ENCODE peak calls at places on chromosomes 5 and 9, in seven cellular contexts. X, M, L, U, G, P and O are unnamed samples.

GRCh38 chr9:96720435-96720834 is 57.5 kb downstream of the ZNF510 start:
- DNase-seq in X (no peak), M (no peak), L (no peak), U (no peak), G (no peak), P (no peak), O (no peak)

GRCh38 chr9:131804826-131805225 is 65.0 kb upstream of the RAPGEF1 start:
- DNase-seq in X (no peak), M (no peak), L (no peak), U (no peak), G (no peak), P (no peak), O (no peak)

GRCh38 chr5:53917095-53917494 is 356.7 kb downstream of the NDUFS4 start:
- DNase-seq in X (no peak), M (peak), L (no peak), U (no peak), G (no peak), P (no peak), O (no peak)

GRCh38 chr5:131857388-131857787 is 60.6 kb upstream of the FNIP1 start:
- DNase-seq in X (no peak), M (no peak), L (no peak), U (no peak), G (no peak), P (no peak), O (no peak)

GRCh38 chr5:178895615-178896571 is at the start of gene ZFP2:
- DNase-seq in X (no peak), M (peak), L (no peak), U (peak), G (peak), P (no peak), O (peak)

GRCh38 chr5:69300537-69301203 is 31.9 kb downstream of the CCDC125 start:
- DNase-seq in X (peak), M (no peak), L (no peak), U (no peak), G (no peak), P (no peak), O (no peak)

GRCh38 chr5:128671861-128672414 is 133.9 kb upstream of the FBN2 start:
- DNase-seq in X (no peak), M (peak), L (no peak), U (no peak), G (no peak), P (no peak), O (no peak)

GRCh38 chr5:83378624-83379259 is 92.8 kb upstream of the VCAN start:
- DNase-seq in X (no peak), M (peak), L (no peak), U (no peak), G (no peak), P (no peak), O (no peak)

GRCh38 chr5:415928-416635 is 26.9 kb upstream of the EXOC3 start:
- DNase-seq in X (no peak), M (no peak), L (no peak), U (no peak), G (no peak), P (no peak), O (no peak)

GRCh38 chr5:95983067-95983466 is 21.4 kb upstream of the ELL2 start:
- DNase-seq in X (no peak), M (no peak), L (no peak), U (no peak), G (no peak), P (no peak), O (no peak)

GRCh38 chr5:145072880-145073279 is 762.3 kb downstream of the PRELID2 start:
- DNase-seq in X (no peak), M (no peak), L (no peak), U (no peak), G (no peak), P (no peak), O (no peak)

GRCh38 chr5:320524-321232 is 836 bp upstream of the AHRR start:
- DNase-seq in X (no peak), M (peak), L (no peak), U (no peak), G (no peak), P (no peak), O (no peak)

GRCh38 chr5:57215629-57216195 is 41.9 kb downstream of the GPBP1 start:
- DNase-seq in X (no peak), M (no peak), L (no peak), U (no peak), G (no peak), P (no peak), O (no peak)

GRCh38 chr9:129058965-129059795 is 21.7 kb upstream of the DOLPP1 start:
- DNase-seq in X (no peak), M (no peak), L (no peak), U (no peak), G (no peak), P (no peak), O (no peak)

GRCh38 chr9:134899818-134900325 is 17.8 kb downstream of the FCN1 start:
- DNase-seq in X (no peak), M (no peak), L (no peak), U (no peak), G (no peak), P (no peak), O (no peak)

GRCh38 chr5:176877793-176878331 is 21.3 kb downstream of the HK3 start:
- DNase-seq in X (no peak), M (no peak), L (no peak), U (no peak), G (no peak), P (no peak), O (no peak)

GRCh38 chr5:3333105-3333504 is 262.5 kb upstream of the IRX1 start:
- DNase-seq in X (no peak), M (no peak), L (no peak), U (no peak), G (no peak), P (no peak), O (no peak)

GRCh38 chr5:93723005-93723404 is 18.4 kb downstream of the POU5F2 start:
- DNase-seq in X (no peak), M (no peak), L (no peak), U (no peak), G (no peak), P (no peak), O (no peak)

GRCh38 chr9:107749787-107750444 is 260.3 kb upstream of the KLF4 start:
- DNase-seq in X (no peak), M (peak), L (no peak), U (no peak), G (peak), P (no peak), O (peak)

GRCh38 chr9:35800530-35800929 is 9.1 kb downstream of the NPR2 start:
- DNase-seq in X (no peak), M (no peak), L (no peak), U (no peak), G (no peak), P (no peak), O (no peak)

GRCh38 chr9:38371495-38371894 is 21.0 kb upstream of the ALDH1B1 start:
- DNase-seq in X (peak), M (no peak), L (peak), U (peak), G (no peak), P (peak), O (no peak)